ENCODE peak calls at places on chromosome 11, in nine cellular contexts. U is activated CD4-positive, CD25-positive, alpha-beta regulatory T cell; S is substantia nigra; F is AML-193; G is stimulated activated CD8-positive, alpha-beta memory T cell treated with anti-CD3 and anti-CD28 coated beads, Interleukin-4, amount 100 ng/mL, for 48 hours; J is HS-27A; K is T-helper 2 cell; E is tibial nerve; L is iPS-NIHi11. Q is an unnamed sample.

GRCh38 chr11:74611369-74611861 is 19.0 kb downstream of the POLD3 start:
- DNase-seq in G (no peak), F (peak), E (no peak), L (peak), J (peak), K (no peak), S (no peak), U (no peak), Q (peak)

GRCh38 chr11:35061516-35062440 is 77.2 kb upstream of the CD44 start:
- DNase-seq in S (no peak), U (no peak), K (no peak), L (no peak), J (no peak), F (no peak), G (no peak), E (no peak), Q (no peak)

GRCh38 chr11:95790123-95790932 is at the start of gene CEP57:
- DNase-seq in F (peak), U (peak), J (peak), E (peak), L (peak), G (peak), K (peak), S (peak), Q (peak)

GRCh38 chr11:28757725-28758515 is 649.7 kb downstream of the METTL15 start:
- DNase-seq in K (no peak), G (no peak), E (no peak), L (no peak), S (no peak), U (no peak), F (no peak), J (peak), Q (no peak)

GRCh38 chr11:12668166-12668565 is 6.1 kb upstream of the TEAD1 start:
- DNase-seq in J (no peak), G (no peak), F (no peak), S (no peak), U (no peak), L (no peak), E (no peak), K (no peak), Q (no peak)

GRCh38 chr11:102225689-102226562 is 91.4 kb upstream of the BIRC3 start:
- DNase-seq in G (no peak), S (no peak), E (no peak), L (no peak), F (no peak), U (no peak), K (no peak), J (peak), Q (no peak)

GRCh38 chr11:66973956-66974585 is 1.0 kb upstream of the C11orf86 start:
- DNase-seq in S (no peak), L (no peak), G (no peak), F (no peak), E (no peak), J (no peak), K (no peak), U (no peak), Q (no peak)

GRCh38 chr11:19723572-19724342 is 11.1 kb downstream of the NAV2 start:
- DNase-seq in J (no peak), L (no peak), U (peak), G (peak), S (no peak), K (no peak), E (no peak), F (no peak), Q (no peak)

GRCh38 chr11:11946180-11946579 is 62.2 kb downstream of the DKK3 start:
- DNase-seq in F (no peak), L (no peak), E (no peak), S (no peak), K (no peak), G (no peak), J (peak), U (no peak), Q (no peak)

GRCh38 chr11:127345819-127346459 is 345.4 kb upstream of the KIRREL3 start:
- DNase-seq in K (no peak), J (peak), U (no peak), E (peak), L (peak), G (peak), S (peak), F (peak), Q (no peak)